ENCODE peak calls at places on chromosomes 11 and 22, in four cellular contexts. H is GM12865, P is cardiac fibroblast, L is mesothelial cell of epicardium. Z is an unnamed sample.
A peak's percentile ranks its signal among the peaks of the same experiment; 100 is the strongest.

GRCh38 chr11:121105851-121106250 is 4.8 kb downstream of the TECTA start:
- DNase-seq in H (no peak), P (no peak), L (no peak), Z (no peak)

GRCh38 chr11:68660066-68660810 is 24.1 kb upstream of the GAL start:
- DNase-seq in H (no peak), P (no peak), L (no peak), Z (no peak)

GRCh38 chr11:3627291-3627690 is 14.5 kb downstream of the ART5 start:
- DNase-seq in H (no peak), P (peak; percentile 52), L (no peak), Z (no peak)

GRCh38 chr11:68136866-68137265 is 15.7 kb upstream of the CHKA start:
- DNase-seq in H (no peak), P (no peak), L (no peak), Z (no peak)

GRCh38 chr11:9208726-9209501 is 56.2 kb downstream of the DENND5A start:
- DNase-seq in H (peak; percentile 60), P (peak; percentile 25), L (no peak), Z (no peak)

GRCh38 chr11:120564573-120565301 is 53.2 kb downstream of the GRIK4 start:
- DNase-seq in H (peak; percentile 82), P (peak; percentile 45), L (no peak), Z (no peak)

GRCh38 chr22:45953178-45953577 is 23.8 kb downstream of the WNT7B start:
- DNase-seq in H (no peak), P (no peak), L (no peak), Z (no peak)

GRCh38 chr11:112172362-112172994 is 2.8 kb upstream of the BCO2 start:
- DNase-seq in H (peak; percentile 34), P (peak; percentile 34), L (no peak), Z (no peak)

GRCh38 chr11:120839846-120840402 is 184.0 kb upstream of the TBCEL start:
- DNase-seq in H (peak; percentile 16), P (no peak), L (no peak), Z (no peak)

GRCh38 chr11:64900263-64900678 is 16.7 kb downstream of the ATG2A start:
- DNase-seq in H (peak; percentile 74), P (peak; percentile 39), L (no peak), Z (no peak)

GRCh38 chr11:132200303-132200936 is 830.0 kb downstream of the NTM start:
- DNase-seq in H (no peak), P (no peak), L (no peak), Z (no peak)

GRCh38 chr11:73013021-73013420 is 129.1 kb downstream of the FCHSD2 start:
- DNase-seq in H (no peak), P (no peak), L (no peak), Z (no peak)

GRCh38 chr11:130915556-130916237 is 582 bp downstream of the SNX19 start:
- DNase-seq in H (peak; percentile 37), P (no peak), L (no peak), Z (no peak)

GRCh38 chr22:44024288-44024908 is at the start of gene PARVB:
- DNase-seq in H (peak; percentile 54), P (peak; percentile 29), L (peak; percentile 60), Z (no peak)

GRCh38 chr11:8206251-8207079 is 37.6 kb upstream of the RIC3 start:
- DNase-seq in H (no peak), P (no peak), L (peak; percentile 33), Z (no peak)

GRCh38 chr11:68271023-68271780 is 571 bp downstream of the C11orf24 start:
- DNase-seq in H (peak; percentile 90), P (peak; percentile 82), L (peak; percentile 62), Z (peak; percentile 48)

GRCh38 chr11:87290304-87290922 is 252.7 kb downstream of the TMEM135 start:
- DNase-seq in H (peak; percentile 56), P (peak; percentile 81), L (no peak), Z (no peak)

GRCh38 chr11:60921259-60921658 is 3.0 kb upstream of the TMEM132A start:
- DNase-seq in H (no peak), P (no peak), L (no peak), Z (no peak)

GRCh38 chr11:66391322-66391721 is 19.8 kb upstream of the SLC29A2 start:
- DNase-seq in H (no peak), P (no peak), L (no peak), Z (no peak)

GRCh38 chr11:60766547-60766946 is 9.9 kb downstream of the MS4A15 start:
- DNase-seq in H (no peak), P (no peak), L (no peak), Z (no peak)

GRCh38 chr22:18997925-18998315 is 61.8 kb upstream of the PRODH start:
- DNase-seq in H (no peak), P (no peak), L (no peak), Z (no peak)

GRCh38 chr22:37824674-37825641 is 1.8 kb downstream of the GALR3 start:
- DNase-seq in H (peak; percentile 60), P (no peak), L (no peak), Z (no peak)

GRCh38 chr11:94776351-94777321 is 8.5 kb downstream of the AMOTL1 start:
- DNase-seq in H (no peak), P (peak; percentile 85), L (no peak), Z (no peak)

GRCh38 chr11:68127791-68128681 is 6.8 kb upstream of the CHKA start:
- DNase-seq in H (no peak), P (no peak), L (peak; percentile 90), Z (no peak)

GRCh38 chr11:9260182-9261146 is 4.7 kb downstream of the DENND5A start:
- DNase-seq in H (peak; percentile 66), P (peak; percentile 14), L (no peak), Z (no peak)

GRCh38 chr22:20117656-20118571 is 888 bp upstream of the TRMT2A start:
- DNase-seq in H (peak; percentile 61), P (peak; percentile 31), L (no peak), Z (no peak)